ENCODE peak calls at places on chromosomes 2 and 18, in five cellular contexts. X is SJSA1, W is SK-N-SH, E is stomach, C is Karpas-422. U is an unnamed sample.

GRCh38 chr2:3522851-3523481 is 3.6 kb upstream of the ADI1 start:
- DNase-seq in X (no peak), W (no peak), E (peak; percentile 55), C (no peak), U (peak; percentile 71)

GRCh38 chr2:123953848-123954247 is 71.2 kb upstream of the CNTNAP5 start:
- DNase-seq in X (no peak), W (no peak), E (no peak), C (no peak), U (no peak)

GRCh38 chr2:113284481-113284880 is 5.8 kb upstream of the PAX8 start:
- DNase-seq in X (no peak), W (no peak), E (no peak), C (no peak), U (no peak)

GRCh38 chr2:68231061-68231372 is 21.3 kb downstream of the PPP3R1 start:
- DNase-seq in X (no peak), W (no peak), E (no peak), C (no peak), U (no peak)

GRCh38 chr2:237179161-237179560 is 93.5 kb downstream of the COPS8 start:
- DNase-seq in X (no peak), W (no peak), E (no peak), C (no peak), U (no peak)

GRCh38 chr2:240792658-240793312 is 27.2 kb downstream of the KIF1A start:
- DNase-seq in X (no peak), W (no peak), E (no peak), C (no peak), U (no peak)

GRCh38 chr2:216298719-216299118 is 73.6 kb downstream of the MARCHF4 start:
- DNase-seq in X (peak; percentile 44), W (no peak), E (no peak), C (no peak), U (no peak)

GRCh38 chr2:236395067-236395466 is 130.9 kb upstream of the ASB18 start:
- DNase-seq in X (no peak), W (no peak), E (no peak), C (no peak), U (no peak)

GRCh38 chr18:26121476-26121875 is 12.2 kb upstream of the PSMA8 start:
- DNase-seq in X (no peak), W (no peak), E (no peak), C (no peak), U (no peak)

GRCh38 chr2:191636235-191636543 is 41.7 kb upstream of the NABP1 start:
- DNase-seq in X (peak; percentile 98), W (no peak), E (no peak), C (no peak), U (no peak)

GRCh38 chr2:191637182-191638078 is 40.5 kb upstream of the NABP1 start:
- DNase-seq in X (peak; percentile 92), W (no peak), E (no peak), C (no peak), U (no peak)

GRCh38 chr2:191638079-191638801 is 39.7 kb upstream of the NABP1 start:
- DNase-seq in X (peak; percentile 64), W (no peak), E (no peak), C (no peak), U (no peak)

GRCh38 chr2:191635333-191636234 is 42.4 kb upstream of the NABP1 start:
- DNase-seq in X (peak; percentile 97), W (no peak), E (no peak), C (no peak), U (no peak)

GRCh38 chr2:191636586-191636985 is 41.4 kb upstream of the NABP1 start:
- DNase-seq in X (no peak), W (no peak), E (no peak), C (no peak), U (no peak)
- H3K27ac ChIP-seq in X (peak overlapping the region; percentile 99), W (peak overlapping the region; percentile 76), E (no peak overlapping the region), C (no peak overlapping the region), U (no peak overlapping the region)

DNA sequence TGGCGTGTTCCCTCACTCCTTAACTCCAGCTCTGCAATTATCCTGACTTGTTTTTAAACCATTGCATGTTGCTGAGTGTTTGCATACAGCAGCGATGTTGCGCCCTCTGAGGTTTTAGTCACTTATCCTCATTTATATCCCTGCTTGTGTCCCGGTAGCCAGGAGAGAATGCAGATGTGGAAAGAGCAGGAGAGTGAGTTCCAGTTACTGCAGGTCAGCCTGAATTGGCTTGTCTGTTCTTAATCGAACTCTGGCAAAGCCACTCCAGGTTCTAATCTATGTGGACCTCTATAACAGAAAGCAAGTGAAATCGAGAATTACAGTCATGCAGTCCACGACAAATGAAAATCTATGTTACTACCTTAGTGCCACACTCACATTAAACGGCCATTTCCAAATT is 295.1 kb upstream of the REV1 start:
- DNase-seq in X (no peak), W (no peak), E (no peak), C (no peak), U (no peak)
- H3K36me3 ChIP-seq in X (no peaks in the 10 kb centered on the region), W (no peaks in the 10 kb centered on the region), E (no peaks in the 10 kb centered on the region), C (no peaks in the 10 kb centered on the region), U (no peaks in the 10 kb centered on the region)

GRCh38 chr2:200847939-200848338 is 16.5 kb downstream of the CLK1 start:
- DNase-seq in X (no peak), W (no peak), E (no peak), C (no peak), U (no peak)
- H3K4me3 ChIP-seq in X (no peak overlapping the region), W (no peak overlapping the region), E (no peak overlapping the region), C (no peak overlapping the region), U (no peak overlapping the region)

GRCh38 chr2:96252526-96252925 is 13.3 kb downstream of the TMEM127 start:
- DNase-seq in X (no peak), W (no peak), E (no peak), C (no peak), U (no peak)

GRCh38 chr2:96253006-96253405 is 12.8 kb downstream of the TMEM127 start:
- DNase-seq in X (no peak), W (no peak), E (no peak), C (no peak), U (no peak)

GRCh38 chr2:96249654-96250053 is 16.1 kb downstream of the TMEM127 start:
- DNase-seq in X (no peak), W (peak; percentile 65), E (no peak), C (no peak), U (no peak)

GRCh38 chr2:96250188-96250587 is 15.6 kb downstream of the TMEM127 start:
- DNase-seq in X (no peak), W (no peak), E (no peak), C (no peak), U (no peak)

DNA sequence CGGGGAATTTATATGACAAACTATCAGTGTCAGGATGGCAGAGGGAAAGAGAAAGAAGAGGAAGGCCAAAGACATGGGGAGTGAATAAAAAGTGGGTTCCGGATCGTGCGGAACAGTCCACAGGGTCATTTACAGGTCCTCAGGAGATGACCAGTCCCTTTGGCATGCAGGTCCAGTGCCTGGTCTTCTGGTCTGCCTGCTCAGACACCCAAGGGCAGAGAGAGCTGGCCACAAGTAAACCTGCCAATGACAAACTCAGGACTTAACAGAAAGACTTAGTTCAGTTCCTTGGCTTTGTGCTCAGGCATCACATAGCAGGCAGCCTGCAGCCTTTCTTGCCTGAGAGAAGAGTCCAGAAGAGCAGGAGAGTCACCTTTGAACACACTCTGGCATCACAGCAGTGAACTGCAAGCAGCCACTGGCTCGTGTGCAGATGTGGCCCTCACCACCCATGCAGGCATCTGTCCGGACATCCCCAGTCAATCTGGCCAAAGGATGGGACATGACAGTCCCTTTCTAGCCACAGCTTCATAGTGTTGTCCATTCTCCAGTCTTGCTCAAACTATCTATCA is 14.0 kb downstream of the TMEM127 start:
- DNase-seq in X (peak; percentile 83), W (peak; percentile 82), E (peak; percentile 61), C (no peak), U (peak; percentile 85)
- H3K27ac ChIP-seq in X (peak overlapping the region; percentile 26), W (peak overlapping the region; percentile 58), E (no peak overlapping the region), C (no peak overlapping the region), U (no peak overlapping the region)

DNA sequence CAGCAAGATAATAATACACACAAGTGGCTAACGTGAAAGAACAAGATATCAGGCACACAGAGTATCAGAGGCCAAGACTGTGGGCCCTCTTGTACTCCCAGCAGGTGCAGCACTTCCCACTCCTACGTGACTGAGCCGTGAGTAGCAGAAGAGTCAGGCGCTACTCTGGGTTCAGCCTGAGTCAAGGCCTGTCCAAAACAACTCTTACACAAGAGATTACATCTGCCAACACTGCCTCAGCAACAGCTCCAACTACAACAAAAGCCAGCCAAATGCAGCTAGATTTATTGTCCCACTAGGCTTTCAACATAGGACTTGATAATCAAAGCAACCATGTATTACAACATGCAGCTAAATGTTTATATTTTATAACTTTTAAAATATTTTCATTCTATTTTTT is 56.2 kb downstream of the ITSN2 start:
- DNase-seq in X (no peak), W (no peak), E (no peak), C (no peak), U (no peak)
- H3K36me3 ChIP-seq in X (peaks cover 29% of the 10 kb centered on the region), W (peaks cover 51% of the 10 kb centered on the region), E (peaks cover 93% of the 10 kb centered on the region), C (peaks cover 64% of the 10 kb centered on the region), U (peaks cover 40% of the 10 kb centered on the region)

GRCh38 chr18:6745504-6746031 is 16.1 kb downstream of the ARHGAP28 start:
- DNase-seq in X (no peak), W (no peak), E (no peak), C (no peak), U (no peak)
- H3K4me3 ChIP-seq in X (no peak overlapping the region), W (no peak overlapping the region), E (no peak overlapping the region), C (no peak overlapping the region), U (no peak overlapping the region)

U was measured in WERI-Rb-1.